ENCODE peak calls at places on chromosome 14, in six cellular contexts. T, N, M, R, Y and J are unnamed samples.

GRCh38 chr14:98347686-98348085 is 924.3 kb downstream of the BCL11B start:
- DNase-seq in T (no peak), Y (no peak), N (no peak), R (no peak), M (no peak), J (no peak)

GRCh38 chr14:103499709-103500108 is 22.9 kb downstream of the CKB start:
- DNase-seq in T (no peak), R (no peak), M (no peak), Y (no peak), N (no peak), J (no peak)

GRCh38 chr14:100875861-100876590 is 27.5 kb downstream of the RTL1 start:
- DNase-seq in T (no peak), N (no peak), M (no peak), Y (no peak), R (no peak), J (no peak)

GRCh38 chr14:69355955-69356321 is 42.2 kb downstream of the ERH start:
- DNase-seq in M (peak), R (peak), T (no peak), Y (no peak), N (no peak), J (peak)

GRCh38 chr14:55446833-55447232 is 6.4 kb upstream of the TBPL2 start:
- DNase-seq in N (no peak), R (peak), Y (no peak), M (peak), T (no peak), J (peak)

GRCh38 chr14:67934087-67934486 is 114.5 kb downstream of the RAD51B start:
- DNase-seq in R (peak), T (no peak), Y (no peak), N (peak), M (peak), J (peak)

GRCh38 chr14:33463731-33464130 is 487.1 kb downstream of the EGLN3 start:
- DNase-seq in R (no peak), Y (no peak), M (no peak), T (no peak), N (no peak), J (no peak)

GRCh38 chr14:96676161-96676560 is 121.0 kb upstream of the VRK1 start:
- DNase-seq in T (no peak), N (no peak), M (no peak), Y (no peak), R (peak), J (peak)

GRCh38 chr14:52840916-52841315 is 49.5 kb upstream of the GNPNAT1 start:
- DNase-seq in M (peak), T (no peak), N (no peak), R (peak), Y (no peak), J (peak)

GRCh38 chr14:76581592-76581991 is 179.7 kb upstream of the VASH1 start:
- DNase-seq in R (no peak), Y (no peak), M (no peak), N (no peak), T (no peak), J (no peak)

GRCh38 chr14:99590746-99591555 is 13.1 kb downstream of the CCDC85C start:
- DNase-seq in Y (no peak), M (peak), T (no peak), R (peak), N (no peak), J (peak)

GRCh38 chr14:64210211-64210610 is 84.0 kb downstream of the ESR2 start:
- DNase-seq in R (no peak), T (no peak), Y (no peak), M (peak), N (no peak), J (no peak)

GRCh38 chr14:102917469-102918211 is 4.8 kb upstream of the AMN start:
- DNase-seq in Y (no peak), R (no peak), N (peak), T (peak), M (peak), J (peak)

GRCh38 chr14:76011959-76012802 is 26.6 kb downstream of the IFT43 start:
- DNase-seq in T (no peak), M (peak), N (no peak), Y (no peak), R (no peak), J (peak)

GRCh38 chr14:76256545-76256944 is 104.8 kb downstream of the GPATCH2L start:
- DNase-seq in N (no peak), R (no peak), M (no peak), Y (no peak), T (no peak), J (no peak)

GRCh38 chr14:20436363-20436755 is 393 bp upstream of the KLHL33 start:
- DNase-seq in N (no peak), R (no peak), T (no peak), M (peak), Y (no peak), J (peak)

GRCh38 chr14:91273273-91273884 is 28.9 kb upstream of the GPR68 start:
- DNase-seq in M (no peak), Y (no peak), N (no peak), R (no peak), T (no peak), J (no peak)

GRCh38 chr14:61474671-61475070 is 153.3 kb downstream of the PRKCH start:
- DNase-seq in Y (no peak), M (no peak), T (no peak), R (no peak), N (no peak), J (peak)

GRCh38 chr14:71551291-71551955 is 380.8 kb upstream of the RGS6 start:
- DNase-seq in T (no peak), R (peak), M (no peak), Y (no peak), N (no peak), J (peak)

GRCh38 chr14:70338550-70338949 is 20.9 kb downstream of the COX16 start:
- DNase-seq in M (no peak), Y (no peak), N (no peak), R (no peak), T (no peak), J (no peak)

GRCh38 chr14:55979096-55979495 is 139.1 kb upstream of the PELI2 start:
- DNase-seq in Y (peak), M (no peak), R (no peak), N (peak), T (no peak), J (no peak)

GRCh38 chr14:38039526-38039925 is 168.2 kb upstream of the SSTR1 start:
- DNase-seq in T (no peak), N (no peak), M (peak), Y (no peak), R (no peak), J (no peak)